ENCODE peak calls at places on chromosomes 2 and 18, in seven cellular contexts. Z, C, O, X, P, V and R are unnamed samples.

GRCh38 chr2:90207454-90208058 is 1516.1 kb downstream of the RPIA start:
- DNase-seq in P (no peak), X (no peak), V (no peak), C (no peak), Z (no peak), O (no peak), R (no peak)

GRCh38 chr2:96764253-96764637 is 3.5 kb downstream of the CNNM4 start:
- DNase-seq in C (no peak), X (no peak), V (no peak), P (no peak), Z (no peak), O (no peak), R (no peak)

GRCh38 chr2:105515581-105516415 is 116.9 kb upstream of the FHL2 start:
- DNase-seq in Z (no peak), P (peak; percentile 68), V (peak; percentile 48), O (peak; percentile 86), X (peak; percentile 57), C (no peak), R (no peak)

GRCh38 chr2:72826156-72826477 is 284 bp upstream of the EXOC6B start:
- DNase-seq in C (no peak), P (no peak), Z (no peak), X (no peak), V (no peak), O (no peak), R (no peak)

GRCh38 chr2:23532311-23533013 is 147.5 kb downstream of the KLHL29 start:
- DNase-seq in P (no peak), C (no peak), O (peak; percentile 49), V (peak; percentile 79), Z (no peak), X (no peak), R (peak; percentile 66)

GRCh38 chr2:46157966-46158310 is 139.3 kb upstream of the EPAS1 start:
- DNase-seq in C (no peak), P (no peak), X (peak; percentile 58), Z (no peak), O (no peak), V (no peak), R (no peak)

GRCh38 chr18:79912409-79912991 is 39.0 kb downstream of the SLC66A2 start:
- DNase-seq in X (peak; percentile 65), C (no peak), Z (no peak), V (no peak), O (peak; percentile 30), P (no peak), R (peak; percentile 29)

GRCh38 chr2:148907085-148907785 is 32.2 kb downstream of the KIF5C start:
- DNase-seq in X (no peak), C (peak; percentile 54), V (no peak), P (no peak), O (no peak), Z (no peak), R (no peak)

GRCh38 chr18:36130883-36131653 is 1.4 kb downstream of the ELP2 start:
- DNase-seq in X (no peak), C (no peak), O (peak; percentile 52), V (peak; percentile 32), Z (no peak), P (no peak), R (no peak)

GRCh38 chr2:18611604-18612003 is 22.2 kb upstream of the NT5C1B start:
- DNase-seq in V (no peak), O (no peak), X (no peak), P (no peak), C (no peak), Z (no peak), R (no peak)

GRCh38 chr2:199441759-199442158 is 16.0 kb downstream of the SATB2 start:
- DNase-seq in X (no peak), C (no peak), P (no peak), V (no peak), O (no peak), Z (no peak), R (no peak)

DNA sequence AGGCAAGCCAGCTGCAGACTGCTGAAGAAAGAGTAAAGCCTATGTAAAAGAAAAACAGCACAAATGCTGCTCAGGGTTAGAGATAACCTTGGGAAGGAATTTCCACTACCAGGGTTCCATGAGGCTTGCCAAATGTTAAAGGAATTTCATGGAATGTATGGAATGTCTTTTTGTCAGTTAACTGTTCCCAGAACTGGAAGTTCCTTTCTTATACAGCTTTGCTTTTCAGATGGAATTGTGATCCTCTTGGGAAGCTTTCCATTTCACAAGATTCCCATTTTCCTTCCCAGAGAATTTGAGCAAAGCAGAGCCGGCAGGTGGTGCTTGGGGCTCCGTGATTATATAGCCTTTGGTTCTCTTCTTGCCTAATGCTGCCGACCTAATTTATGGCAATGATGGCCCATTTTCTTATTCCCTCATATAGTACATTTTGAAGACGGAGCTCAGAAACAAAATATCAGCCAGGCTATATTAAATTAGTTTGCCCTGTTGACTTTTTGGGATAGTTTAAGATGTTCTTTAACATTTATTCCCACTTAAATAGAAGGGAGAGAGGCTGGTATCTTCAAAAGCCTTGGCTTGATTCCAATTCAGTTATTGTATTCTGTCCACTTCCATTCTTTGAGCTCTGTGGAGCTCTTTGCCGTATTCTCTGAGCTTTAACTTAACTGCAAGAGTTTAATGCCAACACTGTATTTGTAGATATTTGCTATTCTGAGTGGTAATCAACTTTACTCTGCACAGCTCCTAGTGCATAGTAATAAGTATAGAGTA is 162.3 kb downstream of the PHLPP1 start:
- DNase-seq in C (no peak), V (no peak), Z (peak; percentile 61), P (no peak), O (no peak), X (peak; percentile 86), R (no peak)
- H3K4me1 ChIP-seq in C (peaks cover 3% of the 10 kb centered on the region), V (no peaks in the 10 kb centered on the region), Z (peaks cover 16% of the 10 kb centered on the region), P (peaks cover 31% of the 10 kb centered on the region), O (peaks cover 27% of the 10 kb centered on the region), X (peaks cover 11% of the 10 kb centered on the region), R (no peaks in the 10 kb centered on the region)

DNA sequence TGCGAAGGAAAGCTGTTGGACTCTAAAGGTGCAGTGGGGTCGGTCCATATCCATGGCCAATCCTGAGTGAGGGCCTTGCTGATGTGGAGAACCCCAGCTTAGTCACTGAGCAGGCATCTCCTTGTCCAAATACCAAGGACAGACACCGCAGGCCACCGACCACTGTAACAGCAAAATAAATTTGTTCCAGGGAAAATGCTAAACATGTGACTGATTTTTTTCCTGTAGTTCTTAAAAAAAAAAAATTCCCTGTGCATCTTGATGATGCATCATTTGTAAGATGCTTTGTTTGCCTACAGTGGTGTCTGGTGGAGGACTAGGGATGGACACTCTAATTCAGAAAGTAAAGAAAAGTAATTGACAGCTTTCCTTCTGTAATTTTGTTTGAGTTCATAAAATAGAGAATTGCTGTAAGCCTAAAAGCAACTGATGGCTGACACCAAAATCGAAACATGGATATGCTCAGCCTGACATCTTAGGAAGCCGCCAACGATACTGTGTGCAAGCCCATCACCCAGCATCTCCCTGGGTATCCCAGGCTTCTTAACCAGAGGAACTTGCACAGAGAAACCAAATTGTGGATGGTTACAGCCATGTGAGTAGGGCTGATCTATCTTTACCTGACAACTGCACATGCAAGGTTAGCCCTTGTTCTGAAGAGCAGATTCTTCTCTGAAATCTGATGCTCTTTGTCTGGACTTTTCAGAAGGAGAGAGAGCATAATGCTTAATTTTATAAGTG is 188.6 kb downstream of the ARL4C start:
- DNase-seq in X (peak; percentile 72), C (no peak), O (no peak), P (no peak), Z (no peak), V (no peak), R (no peak)
- H3K27ac ChIP-seq in X (no peak overlapping the region), C (no peak overlapping the region), O (peak overlapping the region; percentile 9), P (no peak overlapping the region), Z (no peak overlapping the region), V (no peak overlapping the region), R (peak overlapping the region; percentile 65)

DNA sequence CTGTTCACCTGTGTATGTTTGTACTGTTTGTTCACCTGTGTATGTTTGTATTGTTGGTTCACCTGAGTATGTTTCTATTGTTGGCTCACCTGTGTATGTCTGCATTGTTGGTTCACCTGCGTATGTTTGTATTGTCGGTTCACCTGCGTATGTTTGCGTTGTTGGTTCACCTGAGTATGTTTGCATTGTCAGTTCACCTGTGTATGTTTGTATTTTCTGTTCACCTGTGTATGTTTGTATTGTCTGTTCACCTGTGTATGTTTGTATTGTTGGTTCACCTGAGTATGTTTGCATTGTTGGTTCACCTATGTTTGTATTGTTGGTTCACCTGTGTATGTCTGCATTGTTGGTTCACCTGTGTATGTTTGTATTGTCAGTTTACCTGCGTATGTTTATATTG is 14.6 kb downstream of the ADI1 start:
- DNase-seq in V (no peak), P (no peak), C (no peak), Z (no peak), X (no peak), O (no peak), R (no peak)
- H3K36me3 ChIP-seq in V (no peaks in the 10 kb centered on the region), P (peaks cover 41% of the 10 kb centered on the region), C (peaks cover 40% of the 10 kb centered on the region), Z (peaks cover 63% of the 10 kb centered on the region), X (peaks cover 5% of the 10 kb centered on the region), O (peaks cover 32% of the 10 kb centered on the region), R (peaks cover 6% of the 10 kb centered on the region)

GRCh38 chr18:31429623-31430022 is 17.9 kb upstream of the DSG3 start:
- DNase-seq in X (no peak), V (no peak), Z (no peak), C (no peak), P (no peak), O (no peak), R (no peak)
- H3K4me1 ChIP-seq in X (no peaks in the 10 kb centered on the region), V (no peaks in the 10 kb centered on the region), Z (no peaks in the 10 kb centered on the region), C (no peaks in the 10 kb centered on the region), P (no peaks in the 10 kb centered on the region), O (no peaks in the 10 kb centered on the region), R (no peaks in the 10 kb centered on the region)

GRCh38 chr2:33276868-33277503 is 199.5 kb upstream of the RASGRP3 start:
- DNase-seq in O (no peak), P (no peak), C (no peak), X (no peak), Z (no peak), V (no peak), R (no peak)
- H3K27ac ChIP-seq in O (peak overlapping the region; percentile 34), P (peak overlapping the region; percentile 84), C (no peak overlapping the region), X (no peak overlapping the region), Z (no peak overlapping the region), V (peak overlapping the region; percentile 50), R (no peak overlapping the region)

GRCh38 chr2:190984595-190984994 is 29.4 kb downstream of the STAT1 start:
- DNase-seq in C (no peak), X (peak; percentile 95), Z (no peak), O (no peak), P (no peak), V (no peak), R (no peak)

GRCh38 chr2:190986221-190986953 is 27.6 kb downstream of the STAT1 start:
- DNase-seq in O (no peak), X (no peak), P (no peak), V (no peak), C (peak; percentile 18), Z (no peak), R (no peak)

GRCh38 chr2:190987938-190988337 is 26.0 kb downstream of the STAT1 start:
- DNase-seq in X (no peak), O (no peak), P (no peak), V (no peak), C (no peak), Z (no peak), R (no peak)

GRCh38 chr2:190988910-190989309 is 25.1 kb downstream of the STAT1 start:
- DNase-seq in C (no peak), P (no peak), O (no peak), V (no peak), Z (no peak), X (no peak), R (no peak)

DNA sequence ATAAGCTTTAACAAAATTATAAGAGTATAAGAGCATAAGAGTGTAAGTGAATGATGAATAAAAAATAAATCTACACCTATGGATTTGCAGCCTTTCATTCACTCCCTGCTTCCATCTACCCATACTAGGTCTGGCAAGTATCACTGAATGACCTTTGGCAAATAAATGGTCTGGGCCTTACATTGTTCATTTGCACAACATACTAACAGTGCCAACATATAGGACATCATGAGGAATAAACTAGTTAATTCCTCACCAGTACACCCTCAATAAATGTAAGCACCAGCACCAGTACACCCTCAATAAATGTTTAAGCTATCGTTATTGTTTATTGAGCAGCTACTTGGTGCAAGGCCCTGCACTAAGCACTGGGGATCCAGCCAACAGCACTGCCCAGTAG is 26.9 kb downstream of the STAT1 start:
- DNase-seq in Z (no peak), C (no peak), O (no peak), V (no peak), P (no peak), X (no peak), R (no peak)
- H3K36me3 ChIP-seq in Z (peaks cover 98% of the 10 kb centered on the region), C (peaks cover 92% of the 10 kb centered on the region), O (peaks cover 94% of the 10 kb centered on the region), V (no peaks in the 10 kb centered on the region), P (peaks cover 97% of the 10 kb centered on the region), X (peaks cover 28% of the 10 kb centered on the region), R (peaks cover 70% of the 10 kb centered on the region)